ENCODE peak calls at places on chromosome 11, in eight cellular contexts. Q is tibial nerve, S is heart left ventricle, W is thoracic aorta, V is ovary, X is HepG2, L is foreskin fibroblast, Z is HFF-Myc. O is an unnamed sample.

GRCh38 chr11:71240865-71241691 is 11.3 kb downstream of the SHANK2 start:
- DNase-seq in Q (peak), S (peak), W (no peak), V (no peak), X (peak), L (peak), Z (peak), O (peak)

GRCh38 chr11:20310596-20311394 is 52.7 kb upstream of the HTATIP2 start:
- DNase-seq in Q (no peak), S (no peak), W (no peak), V (no peak), X (no peak), L (no peak), Z (no peak), O (no peak)

GRCh38 chr11:88348870-88349269 is 11.3 kb upstream of the CTSC start:
- DNase-seq in Q (no peak), S (no peak), W (no peak), V (no peak), X (no peak), L (no peak), Z (no peak), O (no peak)

GRCh38 chr11:119376197-119376847 is 5.2 kb downstream of the USP2 start:
- DNase-seq in Q (peak), S (peak), W (no peak), V (no peak), X (peak), L (no peak), Z (no peak), O (no peak)

GRCh38 chr11:34915136-34916013 is 804 bp downstream of the APIP start:
- DNase-seq in Q (no peak), S (no peak), W (no peak), V (peak), X (no peak), L (peak), Z (no peak), O (no peak)

GRCh38 chr11:45580399-45580798 is 85.0 kb downstream of the CHST1 start:
- DNase-seq in Q (no peak), S (no peak), W (no peak), V (no peak), X (no peak), L (peak), Z (peak), O (no peak)

GRCh38 chr11:130115218-130115617 is 44.4 kb upstream of the ST14 start:
- DNase-seq in Q (no peak), S (no peak), W (no peak), V (no peak), X (no peak), L (no peak), Z (no peak), O (no peak)

GRCh38 chr11:12319734-12320387 is 57.5 kb upstream of the PARVA start:
- DNase-seq in Q (no peak), S (no peak), W (no peak), V (no peak), X (no peak), L (no peak), Z (peak), O (no peak)

GRCh38 chr11:111871693-111872161 is 346 bp upstream of the ALG9 start:
- DNase-seq in Q (no peak), S (no peak), W (no peak), V (no peak), X (no peak), L (no peak), Z (no peak), O (no peak)

GRCh38 chr11:111870522-111870886 is 877 bp downstream of the ALG9 start:
- DNase-seq in Q (no peak), S (no peak), W (no peak), V (no peak), X (no peak), L (no peak), Z (no peak), O (no peak)

GRCh38 chr11:111870887-111871692 is at the start of gene ALG9:
- DNase-seq in Q (peak), S (peak), W (peak), V (peak), X (peak), L (peak), Z (peak), O (peak)

DNA sequence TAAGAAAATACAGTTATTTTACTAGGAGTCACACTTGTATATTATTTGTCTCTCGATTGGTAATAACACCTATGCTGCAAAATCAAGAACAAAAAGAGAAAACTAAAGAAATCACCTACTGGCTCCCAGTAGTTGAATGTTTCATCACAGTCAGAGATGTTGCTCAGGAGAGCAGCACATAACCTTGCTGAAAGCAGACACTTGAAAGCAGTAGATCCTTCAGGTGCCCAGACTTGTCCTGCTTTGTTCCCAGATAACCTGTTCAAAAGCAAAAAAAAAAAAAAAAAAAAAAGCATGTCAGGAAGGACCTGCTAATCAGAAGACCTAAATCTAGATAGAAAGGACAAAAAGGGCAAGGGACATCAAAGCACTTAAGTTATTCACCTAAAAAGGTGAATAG is 1.3 kb downstream of the ALG9 start:
- DNase-seq in Q (no peak), S (no peak), W (no peak), V (no peak), X (no peak), L (no peak), Z (no peak), O (no peak)
- H3K4me3 ChIP-seq in Q (no peak), S (no peak), W (peak), V (no peak), X (peak), L (peak), Z (peak), O (peak)

DNA sequence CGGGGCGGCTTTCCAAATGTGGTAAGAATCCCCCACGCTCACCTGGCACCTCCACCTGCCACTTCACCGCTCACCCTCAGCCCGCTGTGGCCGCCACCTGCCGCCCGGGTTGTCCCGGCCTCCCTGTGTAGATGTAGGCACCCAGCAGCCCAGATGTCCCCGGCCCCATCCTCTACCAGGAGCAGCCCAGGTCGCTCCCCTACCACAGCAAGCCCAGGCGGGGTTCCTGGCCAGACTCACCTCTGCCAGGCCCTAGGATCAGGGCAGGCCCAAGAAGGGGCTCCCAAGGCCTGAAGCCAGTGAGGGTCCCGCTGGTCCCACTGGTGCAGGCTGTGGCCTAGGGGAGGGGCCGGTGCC is 27.4 kb downstream of the MOB2 start:
- DNase-seq in Q (no peak), S (no peak), W (no peak), V (no peak), X (no peak), L (no peak), Z (no peak), O (no peak)
- H3K4me3 ChIP-seq in Q (peak), S (no peak), W (no peak), V (peak), X (no peak), L (no peak), Z (no peak), O (no peak)

GRCh38 chr11:57596266-57596885 is 1.1 kb upstream of the SERPING1 start:
- DNase-seq in Q (no peak), S (no peak), W (no peak), V (no peak), X (no peak), L (no peak), Z (no peak), O (no peak)
- H3K4me3 ChIP-seq in Q (peak), S (no peak), W (no peak), V (no peak), X (no peak), L (no peak), Z (no peak), O (no peak)

DNA sequence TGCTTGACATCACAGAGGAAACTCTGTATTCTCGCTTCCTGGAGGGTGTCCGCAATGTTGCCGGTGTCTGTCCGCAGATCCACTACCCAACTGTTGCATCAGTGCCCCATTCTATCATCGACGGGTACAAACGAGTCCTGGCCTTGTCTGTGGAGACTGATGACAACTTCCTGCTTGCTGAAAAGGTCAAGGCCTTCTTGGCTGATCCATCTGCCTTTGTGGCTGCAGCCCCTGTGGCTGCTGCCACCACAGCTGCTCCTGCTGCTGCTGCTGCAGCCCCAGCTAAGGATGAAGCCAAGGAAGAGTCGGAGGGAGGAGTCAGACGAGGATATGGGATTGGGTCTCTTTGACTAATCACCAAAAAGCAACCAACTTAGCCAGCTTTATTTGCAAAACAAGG is 42.9 kb upstream of the DAGLA start:
- DNase-seq in Q (no peak), S (no peak), W (no peak), V (no peak), X (no peak), L (no peak), Z (no peak), O (no peak)
- H3K4me3 ChIP-seq in Q (no peak), S (no peak), W (no peak), V (no peak), X (no peak), L (no peak), Z (no peak), O (no peak)

GRCh38 chr11:78419327-78419726 is 1.7 kb upstream of the GAB2 start:
- DNase-seq in Q (peak), S (peak), W (no peak), V (peak), X (no peak), L (peak), Z (no peak), O (peak)
- H3K4me3 ChIP-seq in Q (no peak), S (no peak), W (peak), V (no peak), X (no peak), L (no peak), Z (no peak), O (no peak)

DNA sequence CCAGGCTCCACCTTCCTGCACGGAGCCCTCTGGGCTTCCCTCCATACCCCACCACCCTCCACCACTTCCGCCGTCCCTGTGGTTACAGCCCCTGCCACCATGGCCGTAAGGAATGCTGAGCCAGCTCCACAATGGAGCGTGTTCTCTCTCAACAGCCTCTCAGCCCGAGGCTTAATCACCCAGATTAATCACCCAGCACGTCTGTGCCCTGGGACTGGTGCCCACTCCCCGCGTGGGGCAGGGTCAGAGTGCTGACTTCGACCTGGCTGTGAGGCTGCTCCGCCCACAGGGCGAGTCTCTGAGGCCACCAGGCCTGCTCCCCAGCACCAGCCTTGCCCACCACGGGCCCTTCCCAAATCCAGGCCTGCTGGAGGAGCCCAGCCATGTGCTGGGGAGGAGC is 4.0 kb upstream of the TH start:
- DNase-seq in Q (no peak), S (no peak), W (no peak), V (no peak), X (no peak), L (peak), Z (no peak), O (peak)
- H3K4me3 ChIP-seq in Q (no peak), S (no peak), W (no peak), V (no peak), X (no peak), L (no peak), Z (no peak), O (no peak)